ENCODE peak calls at places on chromosome 5, in ten cellular contexts. M, P, K, F, B, A, O, Q, Z and C are unnamed samples.

GRCh38 chr5:57034517-57034916 is 82.6 kb upstream of the MIER3 start:
- DNase-seq in M (no peak), P (no peak), K (no peak), F (no peak), B (no peak), A (no peak), O (no peak), Q (no peak), Z (no peak), C (no peak)

GRCh38 chr5:35854248-35854647 is 2.4 kb upstream of the IL7R start:
- DNase-seq in M (peak; percentile 51), P (no peak), K (no peak), F (no peak), B (no peak), A (no peak), O (no peak), Q (no peak), Z (peak; percentile 69), C (no peak)

GRCh38 chr5:180116077-180116375 is 44.5 kb upstream of the RNF130 start:
- DNase-seq in M (no peak), P (peak; percentile 5), K (no peak), F (no peak), B (no peak), A (no peak), O (no peak), Q (no peak), Z (no peak), C (no peak)

GRCh38 chr5:61599370-61600140 is 267.5 kb downstream of the ZSWIM6 start:
- DNase-seq in M (no peak), P (no peak), K (no peak), F (no peak), B (no peak), A (peak; percentile 28), O (peak; percentile 20), Q (peak; percentile 34), Z (no peak), C (peak; percentile 30)

GRCh38 chr5:161925960-161926359 is 78.0 kb downstream of the GABRA1 start:
- DNase-seq in M (peak; percentile 22), P (no peak), K (no peak), F (no peak), B (no peak), A (no peak), O (no peak), Q (no peak), Z (no peak), C (no peak)

GRCh38 chr5:79573983-79574890 is 38.0 kb upstream of the TENT2 start:
- DNase-seq in M (no peak), P (no peak), K (no peak), F (no peak), B (no peak), A (no peak), O (no peak), Q (no peak), Z (no peak), C (no peak)

GRCh38 chr5:176647030-176647869 is at the start of gene TSPAN17:
- DNase-seq in M (peak; percentile 99), P (peak; percentile 100), K (peak; percentile 100), F (peak; percentile 100), B (peak; percentile 100), A (peak; percentile 99), O (peak; percentile 98), Q (peak; percentile 96), Z (peak; percentile 99), C (peak; percentile 99)

GRCh38 chr5:138975098-138975847 is 100.1 kb upstream of the LRRTM2 start:
- DNase-seq in M (no peak), P (peak; percentile 76), K (peak; percentile 47), F (no peak), B (peak; percentile 47), A (peak; percentile 90), O (peak; percentile 84), Q (peak; percentile 89), Z (no peak), C (peak; percentile 84)

GRCh38 chr5:8097146-8097545 is 228.2 kb downstream of the MTRR start:
- DNase-seq in M (no peak), P (no peak), K (no peak), F (no peak), B (no peak), A (no peak), O (no peak), Q (no peak), Z (no peak), C (no peak)

GRCh38 chr5:541888-542692 is 17.8 kb upstream of the SLC9A3 start:
- DNase-seq in M (peak; percentile 38), P (peak; percentile 20), K (peak; percentile 12), F (peak; percentile 29), B (peak; percentile 7), A (no peak), O (no peak), Q (no peak), Z (peak; percentile 4), C (no peak)

GRCh38 chr5:135569755-135570452 is 8.9 kb downstream of the CXCL14 start:
- DNase-seq in M (peak; percentile 46), P (no peak), K (no peak), F (no peak), B (no peak), A (peak; percentile 52), O (peak; percentile 36), Q (peak; percentile 34), Z (no peak), C (peak; percentile 17)

GRCh38 chr5:168660691-168661090 is 81.5 kb upstream of the PANK3 start:
- DNase-seq in M (no peak), P (no peak), K (no peak), F (no peak), B (no peak), A (no peak), O (no peak), Q (no peak), Z (no peak), C (no peak)

GRCh38 chr5:168655316-168655715 is 76.1 kb upstream of the PANK3 start:
- DNase-seq in M (no peak), P (no peak), K (no peak), F (no peak), B (no peak), A (no peak), O (no peak), Q (no peak), Z (no peak), C (no peak)

GRCh38 chr5:168656633-168657032 is 77.5 kb upstream of the PANK3 start:
- DNase-seq in M (no peak), P (no peak), K (no peak), F (no peak), B (no peak), A (peak; percentile 27), O (no peak), Q (peak; percentile 37), Z (no peak), C (no peak)

GRCh38 chr5:168659286-168659847 is 80.2 kb upstream of the PANK3 start:
- DNase-seq in M (no peak), P (no peak), K (no peak), F (no peak), B (no peak), A (no peak), O (no peak), Q (no peak), Z (no peak), C (no peak)

GRCh38 chr5:168658394-168658793 is 79.2 kb upstream of the PANK3 start:
- DNase-seq in M (no peak), P (no peak), K (no peak), F (no peak), B (no peak), A (no peak), O (no peak), Q (no peak), Z (no peak), C (no peak)
- TF ChIP-seq CTCF in M (no peak), P (no peak), K (no peak), F (no peak), B (no peak), A (no peak), O (no peak), Q (no peak), Z (no peak), C (no peak)

GRCh38 chr5:110727025-110727314 is 499 bp upstream of the TMEM232 start:
- DNase-seq in M (no peak), P (no peak), K (no peak), F (no peak), B (no peak), A (no peak), O (peak; percentile 2), Q (no peak), Z (no peak), C (no peak)
- H3K4me3 ChIP-seq in M (no peak overlapping the region), P (peak overlapping the region; percentile 25), K (peak overlapping the region; percentile 62), F (peak overlapping the region; percentile 55), B (peak overlapping the region; percentile 26), A (no peak overlapping the region), O (peak overlapping the region; percentile 38), Q (peak overlapping the region; percentile 81), Z (peak overlapping the region; percentile 41), C (peak overlapping the region; percentile 38)

GRCh38 chr5:78300464-78301045 is 6.1 kb upstream of the AP3B1 start:
- DNase-seq in M (peak; percentile 28), P (no peak), K (no peak), F (no peak), B (no peak), A (peak; percentile 56), O (peak; percentile 23), Q (no peak), Z (no peak), C (peak; percentile 23)

GRCh38 chr5:78293856-78294249 is 645 bp downstream of the AP3B1 start:
- DNase-seq in M (no peak), P (no peak), K (no peak), F (no peak), B (no peak), A (peak; percentile 27), O (no peak), Q (peak; percentile 6), Z (no peak), C (no peak)

GRCh38 chr5:78291687-78292086 is 2.8 kb downstream of the AP3B1 start:
- DNase-seq in M (no peak), P (no peak), K (no peak), F (no peak), B (no peak), A (no peak), O (no peak), Q (no peak), Z (no peak), C (no peak)

GRCh38 chr5:78294250-78295034 is at the start of gene AP3B1:
- DNase-seq in M (peak; percentile 99), P (peak; percentile 99), K (peak; percentile 100), F (peak; percentile 100), B (peak; percentile 99), A (peak; percentile 99), O (peak; percentile 99), Q (peak; percentile 97), Z (peak; percentile 98), C (peak; percentile 99)

GRCh38 chr5:78295035-78295961 is 800 bp upstream of the AP3B1 start:
- DNase-seq in M (peak; percentile 47), P (peak; percentile 49), K (peak; percentile 18), F (peak; percentile 67), B (peak; percentile 40), A (peak; percentile 37), O (no peak), Q (peak; percentile 25), Z (peak; percentile 55), C (no peak)
- TF ChIP-seq CTCF in M (peak; percentile 39), P (no peak), K (peak; percentile 23), F (peak; percentile 24), B (no peak), A (peak; percentile 37), O (peak; percentile 3), Q (peak; percentile 13), Z (peak; percentile 40), C (peak; percentile 40)

DNA sequence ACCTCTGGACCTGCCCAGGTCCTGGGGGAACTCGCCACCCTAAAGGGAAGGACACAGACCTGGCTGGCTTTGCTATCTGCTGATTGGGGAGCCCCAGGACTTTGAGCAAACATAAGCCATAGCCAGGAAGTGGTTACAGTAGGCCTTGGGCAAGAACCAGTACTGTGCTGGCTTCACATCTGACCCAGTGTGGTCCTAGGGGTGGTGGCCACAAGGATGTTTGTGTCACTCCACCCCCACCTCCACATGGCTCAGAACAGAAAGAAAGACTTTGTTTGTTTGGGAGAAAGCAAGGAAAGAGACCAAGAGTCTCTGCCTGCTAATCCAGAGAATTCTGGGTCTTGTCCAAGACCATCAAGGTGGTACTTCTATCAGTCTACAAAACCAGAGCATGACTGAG is 334.2 kb downstream of the SPOCK1 start:
- DNase-seq in M (no peak), P (no peak), K (no peak), F (no peak), B (no peak), A (no peak), O (no peak), Q (no peak), Z (no peak), C (no peak)
- H3K4me3 ChIP-seq in M (no peak overlapping the region), P (no peak overlapping the region), K (no peak overlapping the region), F (no peak overlapping the region), B (no peak overlapping the region), A (no peak overlapping the region), O (no peak overlapping the region), Q (no peak overlapping the region), Z (no peak overlapping the region), C (no peak overlapping the region)